ENCODE peak calls at places on chromosomes 13 and 19, in four cellular contexts. One of them, this sample, is unnamed.
A peak's percentile ranks its signal among the peaks of the same experiment; 100 is the strongest.

GRCh38 chr19:56403764-56404704 is at the start of gene ZNF583:
- DNase-seq in K562: peak; percentile 95
- DNase-seq in HCT116: no peak
- DNase-seq in HepG2: peak; percentile 83
- DNase-seq in this sample: peak; percentile 71

GRCh38 chr13:30049692-30050091 is 199.3 kb upstream of the UBL3 start:
- DNase-seq in K562: no peak
- DNase-seq in HCT116: no peak
- DNase-seq in HepG2: no peak
- DNase-seq in this sample: no peak

GRCh38 chr19:6767357-6768235 is at the start of gene SH2D3A:
- DNase-seq in K562: peak; percentile 97
- DNase-seq in HCT116: peak; percentile 96
- DNase-seq in HepG2: peak; percentile 65
- DNase-seq in this sample: no peak

GRCh38 chr19:34732548-34733255 is 1.3 kb upstream of the ZNF181 start:
- DNase-seq in HCT116: no peak
- DNase-seq in HepG2: no peak
- DNase-seq in K562: peak; percentile 71
- DNase-seq in this sample: no peak

GRCh38 chr19:55600336-55601028 is 394 bp downstream of the ZNF524 start:
- DNase-seq in HCT116: no peak
- DNase-seq in K562: no peak
- DNase-seq in HepG2: no peak
- DNase-seq in this sample: no peak

GRCh38 chr19:22882797-22883196 is 50.7 kb downstream of the ZNF723 start:
- DNase-seq in K562: no peak
- DNase-seq in HepG2: peak; percentile 15
- DNase-seq in HCT116: peak; percentile 3
- DNase-seq in this sample: no peak

GRCh38 chr13:66915596-66916185 is 314.4 kb downstream of the PCDH9 start:
- DNase-seq in HepG2: no peak
- DNase-seq in HCT116: no peak
- DNase-seq in K562: no peak
- DNase-seq in this sample: no peak

GRCh38 chr19:5170329-5170745 is 170.3 kb downstream of the PTPRS start:
- DNase-seq in HepG2: no peak
- DNase-seq in K562: peak; percentile 61
- DNase-seq in HCT116: no peak
- DNase-seq in this sample: no peak

GRCh38 chr19:40233811-40234389 is 7.4 kb upstream of the CCNP start:
- DNase-seq in HCT116: no peak
- DNase-seq in HepG2: no peak
- DNase-seq in K562: no peak
- DNase-seq in this sample: no peak

GRCh38 chr13:84255226-84255625 is 373.0 kb upstream of the SLITRK1 start:
- DNase-seq in K562: no peak
- DNase-seq in HCT116: no peak
- DNase-seq in HepG2: no peak
- DNase-seq in this sample: no peak

GRCh38 chr19:55795021-55795420 is 26.1 kb downstream of the RFPL4AL1 start:
- DNase-seq in HCT116: no peak
- DNase-seq in HepG2: no peak
- DNase-seq in K562: no peak
- DNase-seq in this sample: no peak

GRCh38 chr13:111620586-111620985 is 300.1 kb downstream of the TEX29 start:
- DNase-seq in HCT116: no peak
- DNase-seq in HepG2: no peak
- DNase-seq in K562: no peak
- DNase-seq in this sample: no peak

GRCh38 chr13:44921931-44922758 is 67.1 kb downstream of the NUFIP1 start:
- DNase-seq in K562: no peak
- DNase-seq in HepG2: peak; percentile 81
- DNase-seq in HCT116: peak; percentile 29
- DNase-seq in this sample: peak; percentile 72

GRCh38 chr19:38650911-38651584 is 3.6 kb downstream of the ACTN4 start:
- DNase-seq in HepG2: no peak
- DNase-seq in HCT116: no peak
- DNase-seq in K562: no peak
- DNase-seq in this sample: peak; percentile 100

GRCh38 chr13:112688560-112689497 is 1.0 kb upstream of the ATP11A start:
- DNase-seq in HepG2: peak; percentile 24
- DNase-seq in HCT116: no peak
- DNase-seq in K562: no peak
- DNase-seq in this sample: no peak

GRCh38 chr13:99626461-99627082 is 125.3 kb downstream of the TM9SF2 start:
- DNase-seq in HepG2: no peak
- DNase-seq in K562: no peak
- DNase-seq in HCT116: peak; percentile 37
- DNase-seq in this sample: no peak

GRCh38 chr13:54387607-54388006 is 1359.0 kb downstream of the OLFM4 start:
- DNase-seq in HepG2: no peak
- DNase-seq in K562: no peak
- DNase-seq in HCT116: no peak
- DNase-seq in this sample: no peak

GRCh38 chr13:100751826-100752225 is 77.2 kb upstream of the TMTC4 start:
- DNase-seq in HCT116: no peak
- DNase-seq in HepG2: peak; percentile 6
- DNase-seq in K562: no peak
- DNase-seq in this sample: no peak

GRCh38 chr19:15299568-15300409 is 32.5 kb downstream of the BRD4 start:
- DNase-seq in HCT116: no peak
- DNase-seq in HepG2: no peak
- DNase-seq in K562: no peak
- DNase-seq in this sample: no peak

GRCh38 chr19:15296841-15297415 is 35.4 kb downstream of the BRD4 start:
- DNase-seq in HCT116: no peak
- DNase-seq in HepG2: peak; percentile 85
- DNase-seq in K562: no peak
- DNase-seq in this sample: no peak

GRCh38 chr19:15296353-15296752 is 36.0 kb downstream of the BRD4 start:
- DNase-seq in HepG2: no peak
- DNase-seq in HCT116: no peak
- DNase-seq in K562: no peak
- DNase-seq in this sample: no peak

GRCh38 chr19:15298847-15299567 is 33.3 kb downstream of the BRD4 start:
- DNase-seq in K562: no peak
- DNase-seq in HCT116: no peak
- DNase-seq in HepG2: no peak
- DNase-seq in this sample: no peak

DNA sequence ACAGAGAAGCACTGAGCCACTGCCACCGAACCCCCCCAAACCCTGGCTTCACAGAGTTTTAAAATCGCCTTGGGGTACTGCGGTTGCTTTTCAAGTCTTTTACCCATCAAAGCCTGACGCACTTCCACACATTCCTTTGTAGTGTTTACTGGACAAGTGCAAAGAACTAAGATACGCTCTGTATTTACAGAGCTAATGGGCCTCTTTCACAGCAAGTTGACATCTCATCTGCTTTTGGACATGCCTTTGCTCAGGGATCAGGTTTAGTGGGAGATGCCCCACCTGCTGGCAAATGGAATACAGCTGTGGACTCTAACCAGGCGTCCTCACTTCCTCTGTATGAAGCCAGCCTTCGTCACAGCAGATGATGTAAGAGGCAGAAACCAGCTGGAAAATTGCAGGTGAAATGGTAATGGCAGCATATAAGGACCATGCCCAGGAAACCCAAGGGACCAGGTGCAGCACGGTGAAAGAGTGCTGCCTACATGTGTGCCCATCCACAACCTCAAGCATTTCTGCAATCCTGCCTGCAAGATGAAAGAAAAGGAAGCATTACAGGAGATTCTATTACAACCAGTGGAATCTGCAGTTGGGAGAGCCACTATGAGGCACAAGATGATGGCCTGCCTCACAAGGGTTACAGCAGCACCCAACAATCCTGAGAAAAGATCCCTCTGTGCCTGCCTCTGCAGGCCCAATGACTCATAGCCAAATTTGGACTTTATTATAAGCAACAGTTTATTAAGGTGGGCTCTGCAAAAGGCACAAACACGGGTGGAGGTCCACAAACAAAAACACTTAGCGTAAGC is 34.7 kb downstream of the BRD4 start:
- DNase-seq in HepG2: peak; percentile 99
- DNase-seq in HCT116: peak; percentile 59
- DNase-seq in K562: no peak
- DNase-seq in this sample: peak; percentile 38
- TF ChIP-seq CTCF in HepG2: peak; percentile 82
- TF ChIP-seq CTCF in HCT116: peak; percentile 18
- TF ChIP-seq CTCF in K562: peak; percentile 19
- TF ChIP-seq CTCF in this sample: no peak

DNA sequence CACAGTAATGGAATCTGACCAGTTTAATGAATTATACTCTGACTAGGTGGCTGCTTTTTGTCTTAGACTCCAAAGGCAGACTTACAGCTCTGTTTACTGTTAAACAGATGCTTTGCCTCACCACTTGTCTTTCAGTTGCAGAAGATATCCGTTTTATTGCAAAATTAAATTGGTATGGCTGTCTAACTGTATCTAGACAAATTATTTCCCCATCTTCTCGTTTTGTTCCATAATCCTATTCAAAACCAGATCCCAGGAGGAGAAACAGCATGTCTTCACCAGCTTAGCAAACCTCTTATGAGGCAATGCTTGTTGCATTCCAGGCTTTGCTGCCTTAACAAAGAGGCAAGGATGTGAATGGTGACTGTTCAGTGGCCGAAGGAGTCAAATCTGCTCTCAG is 215.6 kb downstream of the TDRD3 start:
- DNase-seq in K562: no peak
- DNase-seq in HCT116: no peak
- DNase-seq in HepG2: no peak
- DNase-seq in this sample: no peak
- TF ChIP-seq TCF7L2 in K562: no peak
- TF ChIP-seq TCF7L2 in HCT116: no peak
- TF ChIP-seq TCF7L2 in HepG2: no peak
- TF ChIP-seq TCF7L2 in this sample: no peak

DNA sequence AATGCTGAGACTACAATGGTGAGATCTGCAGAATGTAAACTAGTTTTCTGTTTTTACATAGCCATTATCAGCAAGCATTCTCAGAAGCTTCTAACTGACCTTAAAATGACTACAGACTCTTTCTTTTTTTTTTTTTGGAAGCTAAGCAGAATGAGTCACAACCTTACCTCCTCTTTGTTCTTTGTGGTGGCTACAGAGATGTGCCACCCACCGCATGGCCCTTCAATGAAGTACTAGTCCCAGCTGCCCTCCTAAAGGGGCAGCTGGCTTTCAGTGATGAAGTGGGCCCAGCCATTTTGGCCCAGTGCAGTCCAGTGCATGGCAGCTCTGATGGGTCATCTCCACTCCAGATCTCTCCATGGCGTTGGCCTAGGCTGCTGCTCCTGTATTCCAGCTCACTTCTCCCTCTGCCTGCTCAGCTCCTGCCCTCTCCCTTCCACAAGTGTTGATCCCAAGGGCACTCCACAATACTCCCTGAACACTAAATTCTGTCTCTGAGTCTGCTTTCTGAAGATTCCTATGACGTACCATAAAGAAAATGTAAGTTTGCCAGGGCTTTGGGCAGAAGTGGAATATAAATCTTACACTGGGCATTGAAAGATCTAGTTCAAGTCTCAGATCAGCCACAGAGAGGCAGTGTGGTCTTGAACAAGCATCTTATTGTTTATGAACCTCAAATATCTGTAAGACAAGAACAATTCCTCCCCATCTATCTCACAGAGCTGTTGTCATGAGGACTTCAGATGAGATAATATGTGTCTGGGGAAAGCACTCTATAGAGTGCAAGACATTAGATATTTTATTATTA is 85.6 kb downstream of the RXFP2 start:
- DNase-seq in K562: no peak
- DNase-seq in HCT116: no peak
- DNase-seq in HepG2: no peak
- DNase-seq in this sample: no peak
- TF ChIP-seq CTCF in K562: no peak
- TF ChIP-seq CTCF in HCT116: no peak
- TF ChIP-seq CTCF in HepG2: no peak
- TF ChIP-seq CTCF in this sample: peak; percentile 18

DNA sequence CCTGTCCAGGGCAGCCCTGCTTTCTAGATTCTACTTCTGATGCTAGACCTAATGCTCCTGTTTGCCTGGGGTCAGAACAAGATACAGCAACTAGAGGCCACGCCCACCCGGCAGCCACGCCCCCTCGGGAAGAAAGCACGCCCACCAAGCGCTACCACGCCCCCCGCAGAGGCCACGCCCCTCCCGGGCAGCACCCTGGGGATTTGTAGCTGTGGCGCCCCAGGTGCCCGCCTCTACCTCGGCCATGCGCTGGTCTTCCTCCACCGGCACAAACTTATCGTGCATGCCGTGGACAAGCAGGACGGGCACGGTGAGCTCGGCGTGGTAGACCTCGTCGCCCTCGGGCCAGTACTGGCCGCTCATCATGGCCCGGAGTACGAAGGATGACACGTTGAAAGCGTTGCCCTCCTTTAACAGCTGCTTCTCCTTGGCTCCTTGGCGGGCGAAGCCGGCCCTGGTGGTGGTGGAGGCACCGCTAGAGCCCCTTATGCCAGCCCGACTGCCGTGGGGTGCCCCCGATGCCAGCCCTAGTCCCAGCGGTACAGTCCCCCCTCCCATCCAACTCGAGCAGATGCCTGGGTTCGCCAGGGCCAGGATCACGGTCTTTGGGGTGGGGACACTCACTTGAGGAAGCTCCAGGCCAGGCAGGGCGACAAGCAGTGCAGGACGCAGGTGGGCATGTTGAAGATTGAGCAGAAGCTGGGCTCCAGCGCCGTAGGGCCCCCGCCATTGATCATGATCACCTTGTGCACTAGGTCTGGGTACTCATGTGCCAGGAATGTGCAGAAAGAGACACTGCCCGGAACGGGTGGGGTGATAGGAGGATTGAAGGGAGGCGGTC is 9.0 kb downstream of the ABHD8 start:
- DNase-seq in HepG2: no peak
- DNase-seq in HCT116: no peak
- DNase-seq in K562: peak; percentile 88
- DNase-seq in this sample: no peak
- TF ChIP-seq TCF7L2 in HepG2: no peak
- TF ChIP-seq TCF7L2 in HCT116: no peak
- TF ChIP-seq TCF7L2 in K562: no peak
- TF ChIP-seq TCF7L2 in this sample: no peak

DNA sequence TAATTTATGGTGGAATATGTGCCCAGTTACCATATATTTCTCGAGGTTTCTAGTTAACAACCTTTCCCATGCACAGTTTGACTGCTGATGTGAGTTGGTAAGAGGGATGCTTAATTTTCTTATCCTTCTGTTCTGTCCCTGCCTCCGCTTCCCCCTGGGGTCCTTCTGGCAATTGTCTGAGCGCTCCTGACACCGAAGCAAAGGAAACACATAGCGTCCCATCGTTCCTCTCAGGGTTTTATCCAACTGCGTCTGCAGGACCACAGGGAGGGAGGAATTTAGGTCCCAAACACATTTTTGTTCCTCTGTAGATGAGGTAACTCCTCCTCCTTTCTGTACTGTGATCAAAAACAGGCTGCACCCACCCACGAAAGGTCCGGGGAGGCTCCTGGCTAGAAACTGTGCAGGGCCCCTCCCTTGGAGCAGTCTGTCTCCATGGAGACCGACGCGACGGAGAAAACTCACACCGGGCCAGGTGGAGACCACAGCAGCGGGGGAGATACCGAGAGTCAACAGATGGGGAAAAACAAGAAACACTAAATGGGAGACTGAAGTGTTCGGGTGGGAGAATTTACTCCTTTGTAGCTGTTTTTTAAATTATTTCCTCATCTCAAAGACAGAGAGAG is 191.9 kb upstream of the NBEA start:
- DNase-seq in HCT116: no peak
- DNase-seq in HepG2: no peak
- DNase-seq in K562: no peak
- DNase-seq in this sample: no peak
- TF ChIP-seq CTCF in HCT116: no peak
- TF ChIP-seq CTCF in HepG2: no peak
- TF ChIP-seq CTCF in K562: no peak
- TF ChIP-seq CTCF in this sample: no peak

This sample was measured in Panc1.